ENCODE peak calls at places on chromosome 21, in seven cellular contexts. Y is IMR-90, K is neuronal stem cell, H is H9, F is mesendoderm, S is H1, R is trophoblast cell. X is an unnamed sample.

GRCh38 chr21:41962425-41962966 is 8.7 kb upstream of the C2CD2 start:
- DNase-seq in Y (no peak), K (no peak), H (no peak), F (no peak), S (no peak), R (no peak), X (no peak)

GRCh38 chr21:32481875-32482408 is 69.4 kb downstream of the EVA1C start:
- DNase-seq in Y (no peak), K (no peak), H (no peak), F (no peak), S (no peak), R (no peak), X (no peak)

GRCh38 chr21:26550357-26550756 is 22.7 kb downstream of the CYYR1 start:
- DNase-seq in Y (no peak), K (no peak), H (no peak), F (no peak), S (no peak), R (no peak), X (no peak)

GRCh38 chr21:35102488-35103407 is 53.6 kb upstream of the RUNX1 start:
- DNase-seq in Y (peak), K (no peak), H (no peak), F (no peak), S (no peak), R (peak), X (peak)

GRCh38 chr21:39885119-39885848 is 18.0 kb downstream of the PCP4 start:
- DNase-seq in Y (no peak), K (no peak), H (no peak), F (no peak), S (no peak), R (no peak), X (no peak)

GRCh38 chr21:36909423-36909822 is 57.0 kb downstream of the HLCS start:
- DNase-seq in Y (peak), K (no peak), H (no peak), F (no peak), S (no peak), R (no peak), X (peak)

GRCh38 chr21:42220138-42220701 is 1.3 kb downstream of the ABCG1 start:
- DNase-seq in Y (peak), K (peak), H (peak), F (peak), S (no peak), R (peak), X (peak)

GRCh38 chr21:29193907-29194306 is 63.5 kb downstream of the MAP3K7CL start:
- DNase-seq in Y (no peak), K (no peak), H (no peak), F (no peak), S (no peak), R (peak), X (no peak)

GRCh38 chr21:35976929-35977328 is 83.4 kb downstream of the SETD4 start:
- DNase-seq in Y (no peak), K (no peak), H (no peak), F (no peak), S (no peak), R (no peak), X (no peak)

GRCh38 chr21:16588433-16588860 is 858.7 kb downstream of the USP25 start:
- DNase-seq in Y (peak), K (peak), H (peak), F (peak), S (no peak), R (peak), X (peak)

GRCh38 chr21:46161180-46161799 is 5.9 kb upstream of the FTCD start:
- DNase-seq in Y (no peak), K (no peak), H (peak), F (no peak), S (no peak), R (no peak), X (no peak)

GRCh38 chr21:25490742-25491141 is 116.5 kb downstream of the MRPL39 start:
- DNase-seq in Y (peak), K (no peak), H (no peak), F (no peak), S (no peak), R (no peak), X (no peak)

GRCh38 chr21:39182016-39182415 is 1.2 kb downstream of the PSMG1 start:
- DNase-seq in Y (no peak), K (no peak), H (no peak), F (no peak), S (no peak), R (no peak), X (peak)

GRCh38 chr21:35503646-35504045 is 454.5 kb upstream of the RUNX1 start:
- DNase-seq in Y (peak), K (no peak), H (no peak), F (peak), S (no peak), R (no peak), X (peak)

GRCh38 chr21:32377991-32378390 is 14.8 kb downstream of the URB1 start:
- DNase-seq in Y (no peak), K (no peak), H (no peak), F (no peak), S (no peak), R (no peak), X (no peak)

GRCh38 chr21:46051379-46051770 is 46.5 kb upstream of the COL6A2 start:
- DNase-seq in Y (no peak), K (no peak), H (no peak), F (no peak), S (no peak), R (no peak), X (no peak)

GRCh38 chr21:31755027-31755426 is 23.1 kb upstream of the SCAF4 start:
- DNase-seq in Y (no peak), K (no peak), H (no peak), F (no peak), S (no peak), R (peak), X (no peak)

GRCh38 chr21:28805885-28806284 is 186.8 kb downstream of the LTN1 start:
- DNase-seq in Y (peak), K (no peak), H (no peak), F (no peak), S (no peak), R (peak), X (peak)

GRCh38 chr21:26405735-26406361 is 167.2 kb downstream of the CYYR1 start:
- DNase-seq in Y (peak), K (no peak), H (peak), F (peak), S (no peak), R (peak), X (peak)

GRCh38 chr21:46215436-46216131 is 13.0 kb downstream of the LSS start:
- DNase-seq in Y (no peak), K (no peak), H (no peak), F (no peak), S (no peak), R (no peak), X (no peak)

DNA sequence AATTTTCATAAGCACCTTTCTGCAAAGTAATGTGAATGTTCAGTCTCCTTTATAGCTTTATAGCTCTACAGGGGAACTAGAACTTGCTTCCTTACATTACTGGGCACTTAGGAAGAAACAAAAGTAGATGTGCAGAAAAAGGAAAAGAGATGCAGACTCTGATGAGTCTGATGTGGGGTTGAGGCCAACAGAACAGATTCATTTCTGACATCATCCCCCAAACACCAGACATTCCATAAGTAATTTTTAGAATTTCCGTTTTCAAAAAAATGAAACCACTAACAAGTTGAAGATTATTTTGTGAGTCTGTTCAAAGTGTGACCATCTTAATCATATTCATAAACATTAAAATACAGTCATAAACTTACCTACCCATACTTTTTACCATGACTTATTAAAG is 96.0 kb downstream of the NRIP1 start:
- DNase-seq in Y (peak), K (no peak), H (no peak), F (no peak), S (no peak), R (no peak), X (no peak)
- H3K23ac ChIP-seq in Y (no peak), K (no peak), H (no peak), F (no peak), S (no peak), R (no peak), X (no peak)

GRCh38 chr21:15006594-15007230 is 58.1 kb downstream of the NRIP1 start:
- DNase-seq in Y (no peak), K (no peak), H (no peak), F (no peak), S (no peak), R (no peak), X (no peak)

GRCh38 chr21:15010645-15011044 is 54.2 kb downstream of the NRIP1 start:
- DNase-seq in Y (peak), K (no peak), H (no peak), F (no peak), S (no peak), R (peak), X (peak)

GRCh38 chr21:15007716-15008296 is 57.0 kb downstream of the NRIP1 start:
- DNase-seq in Y (no peak), K (no peak), H (no peak), F (no peak), S (no peak), R (no peak), X (no peak)

GRCh38 chr21:15011967-15012366 is 52.8 kb downstream of the NRIP1 start:
- DNase-seq in Y (no peak), K (no peak), H (no peak), F (no peak), S (no peak), R (no peak), X (no peak)

DNA sequence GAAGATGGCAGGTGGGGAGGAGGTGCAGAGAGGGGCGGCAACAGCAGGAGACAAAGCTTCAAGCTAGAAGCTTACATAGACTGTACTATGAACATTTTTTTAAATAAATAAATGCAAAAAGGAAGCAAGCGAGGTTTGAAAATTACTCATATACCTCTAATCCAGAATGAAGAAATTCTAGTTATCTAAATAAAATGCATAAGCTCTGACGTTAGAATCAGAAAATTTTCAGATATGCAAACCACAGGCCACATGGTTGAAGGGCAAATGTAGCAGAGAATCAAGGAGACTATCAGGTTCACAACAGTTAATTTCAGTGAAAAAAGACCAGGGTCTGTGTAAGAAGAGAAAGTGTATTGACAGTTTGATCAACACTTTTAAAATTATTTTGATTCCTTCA is 54.8 kb downstream of the NRIP1 start:
- DNase-seq in Y (peak), K (no peak), H (no peak), F (no peak), S (no peak), R (peak), X (no peak)
- H3K18ac ChIP-seq in Y (peak), K (no peak), H (no peak), F (no peak), S (no peak), R (no peak), X (no peak)

GRCh38 chr21:33771976-33772375 is 129.7 kb downstream of the ITSN1 start:
- DNase-seq in Y (no peak), K (no peak), H (no peak), F (no peak), S (no peak), R (no peak), X (no peak)

GRCh38 chr21:33770542-33770941 is 128.2 kb downstream of the ITSN1 start:
- DNase-seq in Y (no peak), K (no peak), H (no peak), F (no peak), S (no peak), R (no peak), X (no peak)

GRCh38 chr21:33780631-33781030 is 135.0 kb downstream of the ATP5PO start:
- DNase-seq in Y (peak), K (no peak), H (no peak), F (no peak), S (no peak), R (no peak), X (peak)

DNA sequence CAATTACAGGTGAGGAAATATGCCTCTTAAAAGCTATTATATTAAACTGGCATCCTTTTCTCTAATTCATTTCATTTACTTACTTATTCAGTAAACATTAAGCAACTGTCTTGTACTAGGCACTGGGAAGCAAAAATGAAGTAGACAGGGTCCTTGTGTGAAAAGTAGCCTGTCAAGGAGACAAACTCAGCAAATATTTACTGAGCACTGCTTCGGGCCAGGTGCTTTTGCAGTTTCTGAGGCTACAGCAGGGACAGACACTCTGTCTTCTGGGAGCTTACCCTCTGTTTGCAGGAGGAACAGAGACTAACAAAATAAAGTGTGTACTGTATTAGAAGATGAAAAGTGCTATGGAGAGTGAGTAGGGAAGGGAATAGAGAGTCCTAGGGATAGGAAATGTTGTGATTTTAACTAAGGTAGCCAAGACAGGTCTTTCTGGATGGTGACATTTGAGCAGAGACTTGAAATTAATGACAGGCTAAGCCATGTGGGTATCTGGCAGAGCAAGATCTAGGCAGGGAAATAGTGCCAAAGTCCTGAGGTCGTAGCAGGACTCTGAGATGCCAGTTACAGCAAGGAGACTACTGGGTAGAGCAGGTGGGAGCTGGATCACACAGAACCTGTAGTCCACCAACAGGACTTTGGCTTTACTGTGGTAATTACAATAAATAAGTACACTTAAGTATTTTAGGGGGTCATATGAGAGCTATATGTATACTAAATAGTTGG is 133.0 kb downstream of the ITSN1 start:
- DNase-seq in Y (no peak), K (no peak), H (no peak), F (no peak), S (no peak), R (no peak), X (no peak)
- H3K23ac ChIP-seq in Y (no peak), K (no peak), H (no peak), F (no peak), S (no peak), R (no peak), X (no peak)

DNA sequence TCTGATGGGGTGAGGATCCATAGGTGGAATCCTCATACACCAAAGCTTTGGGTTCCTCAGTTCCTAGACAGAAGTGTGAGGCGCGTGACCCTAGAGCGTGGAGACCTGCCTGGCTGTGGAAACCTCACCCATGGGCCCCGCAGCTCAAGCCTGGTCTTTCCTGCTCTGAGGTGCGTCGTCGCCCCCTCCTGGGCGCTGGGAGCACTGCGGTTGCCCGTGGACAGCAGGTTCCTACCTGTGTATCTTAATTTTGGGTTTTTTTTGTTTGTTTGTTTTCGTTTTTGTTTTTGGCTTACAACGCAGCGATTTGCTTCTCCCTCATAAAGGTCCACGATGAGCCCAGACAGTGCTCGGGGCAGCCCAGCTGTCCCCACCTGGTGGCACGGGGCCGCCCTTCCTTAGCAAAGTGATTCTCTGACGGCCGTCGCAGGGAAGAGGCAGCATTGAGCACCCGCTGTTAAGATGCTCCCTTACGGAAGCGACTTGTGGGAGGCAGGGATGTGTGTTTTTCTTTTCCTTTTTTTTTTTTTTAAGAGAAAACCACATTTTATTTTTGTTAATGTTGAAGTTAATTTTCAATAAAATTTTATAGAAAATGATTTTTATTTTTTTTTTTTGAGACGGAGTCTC is 36.5 kb upstream of the TRAPPC10 start:
- DNase-seq in Y (peak), K (peak), H (peak), F (peak), S (no peak), R (peak), X (peak)
- H3K18ac ChIP-seq in Y (no peak), K (peak), H (no peak), F (no peak), S (no peak), R (no peak), X (no peak)

GRCh38 chr21:44267655-44268142 is 6.0 kb upstream of the DNMT3L start:
- DNase-seq in Y (no peak), K (no peak), H (no peak), F (no peak), S (no peak), R (no peak), X (no peak)
- H3K23ac ChIP-seq in Y (no peak), K (no peak), H (no peak), F (no peak), S (no peak), R (no peak), X (no peak)

GRCh38 chr21:19244502-19245187 is 841.1 kb upstream of the TMPRSS15 start:
- DNase-seq in Y (no peak), K (no peak), H (no peak), F (no peak), S (no peak), R (no peak), X (no peak)

GRCh38 chr21:19246018-19246417 is 842.4 kb upstream of the TMPRSS15 start:
- DNase-seq in Y (no peak), K (no peak), H (no peak), F (no peak), S (no peak), R (no peak), X (no peak)

GRCh38 chr21:19239696-19240095 is 836.1 kb upstream of the TMPRSS15 start:
- DNase-seq in Y (no peak), K (no peak), H (no peak), F (no peak), S (no peak), R (no peak), X (no peak)

DNA sequence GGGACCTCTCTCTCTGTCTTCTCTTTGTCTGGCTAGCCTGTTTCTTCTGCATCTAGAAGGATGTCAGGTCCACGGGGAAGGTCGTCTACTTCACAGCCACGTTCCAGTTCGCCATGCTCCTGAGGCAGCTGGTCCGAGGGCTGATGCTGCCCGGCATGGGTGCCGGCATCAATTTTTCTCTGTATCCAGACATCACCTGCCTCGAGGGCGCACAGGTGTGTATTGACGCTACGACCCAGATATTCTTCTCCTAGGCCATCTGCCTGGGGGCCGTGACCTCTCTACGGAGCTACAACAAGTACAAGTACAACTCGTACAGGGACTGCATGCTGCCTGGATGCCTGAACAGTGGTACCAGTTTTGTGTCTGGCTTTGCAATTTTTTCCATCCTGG is 841.6 kb upstream of the TMPRSS15 start:
- DNase-seq in Y (no peak), K (no peak), H (no peak), F (no peak), S (no peak), R (no peak), X (no peak)
- H3K18ac ChIP-seq in Y (no peak), K (no peak), H (no peak), F (no peak), S (no peak), R (no peak), X (no peak)

GRCh38 chr21:45029298-45029967 is 44.9 kb upstream of the ADARB1 start:
- DNase-seq in Y (no peak), K (no peak), H (peak), F (peak), S (no peak), R (no peak), X (peak)
- H3K23ac ChIP-seq in Y (no peak), K (peak), H (no peak), F (no peak), S (no peak), R (no peak), X (no peak)